ENCODE peak calls at places on chromosomes 2 and 18, in four cellular contexts. Q, D, G and B are unnamed samples.

GRCh38 chr18:77087391-77088141 is 45.0 kb downstream of the MBP start:
- DNase-seq in G (no peak), D (no peak), Q (peak), B (no peak)

GRCh38 chr2:6946722-6947121 is 29.5 kb downstream of the RNF144A start:
- DNase-seq in G (no peak), Q (peak), D (no peak), B (peak)

GRCh38 chr2:98012561-98012979 is 16.8 kb upstream of the TMEM131 start:
- DNase-seq in D (peak), G (no peak), Q (no peak), B (no peak)

GRCh38 chr2:198326431-198326830 is 522.0 kb downstream of the PLCL1 start:
- DNase-seq in G (no peak), Q (no peak), D (no peak), B (no peak)

GRCh38 chr18:12606592-12607315 is 51.2 kb downstream of the SPIRE1 start:
- DNase-seq in Q (peak), G (no peak), D (no peak), B (peak)

GRCh38 chr2:63300835-63301234 is 250.2 kb downstream of the OTX1 start:
- DNase-seq in G (peak), Q (no peak), D (no peak), B (no peak)

GRCh38 chr2:139165599-139165998 is 385.4 kb upstream of the NXPH2 start:
- DNase-seq in D (no peak), G (no peak), Q (no peak), B (no peak)

GRCh38 chr2:86189782-86190416 is 5.4 kb downstream of the IMMT start:
- DNase-seq in D (no peak), G (peak), Q (no peak), B (no peak)

GRCh38 chr2:195543902-195544894 is 112.8 kb upstream of the SLC39A10 start:
- DNase-seq in D (no peak), G (no peak), Q (peak), B (peak)

GRCh38 chr2:9655441-9656269 is 24.9 kb upstream of the YWHAQ start:
- DNase-seq in D (peak), Q (peak), G (no peak), B (peak)

GRCh38 chr2:11910971-11911370 is 164.5 kb downstream of the LPIN1 start:
- DNase-seq in D (no peak), G (no peak), Q (no peak), B (no peak)

GRCh38 chr2:239589270-239589825 is 188.5 kb upstream of the HDAC4 start:
- DNase-seq in D (no peak), G (no peak), Q (no peak), B (no peak)

GRCh38 chr18:6591491-6591890 is 138.0 kb upstream of the ARHGAP28 start:
- DNase-seq in Q (no peak), G (no peak), D (no peak), B (peak)

GRCh38 chr2:174342600-174343342 is 8.0 kb downstream of the SP9 start:
- DNase-seq in D (no peak), G (no peak), Q (peak), B (no peak)

GRCh38 chr2:151289972-151290335 is 486 bp upstream of the NMI start:
- DNase-seq in G (peak), Q (no peak), D (no peak), B (peak)

GRCh38 chr2:102841107-102841840 is 79.4 kb downstream of the TMEM182 start:
- DNase-seq in Q (peak), D (no peak), G (peak), B (peak)

GRCh38 chr2:239787651-239788050 is 237.5 kb downstream of the NDUFA10 start:
- DNase-seq in Q (no peak), G (no peak), D (no peak), B (no peak)

GRCh38 chr18:811192-812122 is 585 bp downstream of the YES1 start:
- DNase-seq in Q (peak), G (no peak), D (no peak), B (peak)

GRCh38 chr2:223633656-223634055 is 31.5 kb upstream of the SCG2 start:
- DNase-seq in G (no peak), D (no peak), Q (no peak), B (no peak)

GRCh38 chr2:8987413-8987812 is 16.1 kb downstream of the MBOAT2 start:
- DNase-seq in D (no peak), Q (no peak), G (no peak), B (peak)

GRCh38 chr2:128064353-128064752 is 26.6 kb upstream of the UGGT1 start:
- DNase-seq in D (no peak), G (no peak), Q (no peak), B (no peak)

GRCh38 chr2:170587937-170588336 is 127.2 kb upstream of the SP5 start:
- DNase-seq in Q (no peak), D (no peak), G (no peak), B (no peak)

GRCh38 chr2:144526826-144527225 is 6.9 kb upstream of the ZEB2 start:
- DNase-seq in D (no peak), G (no peak), Q (no peak), B (no peak)

GRCh38 chr2:241914542-241914941 is 45.0 kb downstream of the RTP5 start:
- DNase-seq in D (no peak), G (no peak), Q (no peak), B (no peak)

GRCh38 chr2:7037340-7038333 is 120.4 kb downstream of the RNF144A start:
- DNase-seq in G (peak), D (no peak), Q (peak), B (peak)

GRCh38 chr2:109351164-109351756 is 222.3 kb downstream of the SH3RF3 start:
- DNase-seq in G (no peak), Q (peak), D (no peak), B (peak)

GRCh38 chr18:79447703-79448367 is 52.1 kb downstream of the NFATC1 start:
- DNase-seq in G (no peak), D (no peak), Q (no peak), B (peak)

GRCh38 chr2:105929506-105929905 is 184.8 kb downstream of the NCK2 start:
- DNase-seq in G (no peak), Q (peak), D (no peak), B (no peak)

GRCh38 chr2:11985817-11986566 is 239.6 kb downstream of the LPIN1 start:
- DNase-seq in D (no peak), G (no peak), Q (no peak), B (no peak)

GRCh38 chr2:172672999-172673726 is 62.5 kb upstream of the RAPGEF4 start:
- DNase-seq in G (no peak), D (no peak), Q (peak), B (no peak)

GRCh38 chr2:56739421-56739820 is 555.6 kb downstream of the CCDC85A start:
- DNase-seq in Q (no peak), D (no peak), G (no peak), B (no peak)

GRCh38 chr2:100779908-100780202 is 40.1 kb upstream of the NPAS2 start:
- DNase-seq in G (no peak), Q (no peak), D (no peak), B (no peak)

GRCh38 chr2:147639891-147640290 is 204.9 kb upstream of the ACVR2A start:
- DNase-seq in D (peak), G (no peak), Q (no peak), B (no peak)

GRCh38 chr2:191946471-191947182 is 99.7 kb upstream of the CAVIN2 start:
- DNase-seq in G (no peak), D (no peak), Q (no peak), B (no peak)

GRCh38 chr18:34857310-34857709 is 147.2 kb downstream of the DTNA start:
- DNase-seq in D (no peak), Q (no peak), G (no peak), B (no peak)

GRCh38 chr2:2740238-2740775 is 409.2 kb upstream of the MYT1L start:
- DNase-seq in Q (no peak), G (no peak), D (no peak), B (no peak)

GRCh38 chr2:2744958-2745715 is 414.1 kb upstream of the MYT1L start:
- DNase-seq in G (no peak), Q (no peak), D (no peak), B (no peak)

GRCh38 chr2:2742745-2743144 is 411.7 kb upstream of the MYT1L start:
- DNase-seq in G (no peak), D (no peak), Q (no peak), B (no peak)

GRCh38 chr2:2746731-2747130 is 415.7 kb upstream of the MYT1L start:
- DNase-seq in Q (no peak), G (no peak), D (no peak), B (no peak)

DNA sequence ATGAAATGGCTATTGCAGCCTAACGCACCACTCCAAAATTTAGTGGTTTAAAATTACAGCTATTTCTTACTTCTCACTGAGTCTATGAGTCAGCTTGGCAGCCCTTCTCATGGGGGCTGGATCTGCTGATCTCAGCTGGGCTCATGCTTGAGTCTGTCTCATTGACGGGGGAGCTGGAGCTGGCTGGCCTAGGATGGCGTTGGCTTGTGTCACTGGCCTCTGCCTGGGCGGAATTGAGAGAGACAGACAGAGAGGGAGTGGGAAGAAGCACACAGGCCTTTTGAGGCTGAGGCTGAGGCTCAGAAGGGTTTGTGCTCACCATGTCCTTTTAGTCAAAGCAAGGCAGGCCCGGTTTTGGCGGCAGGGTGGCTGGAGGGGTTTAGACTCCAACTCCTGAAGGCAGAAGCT is 412.1 kb upstream of the MYT1L start:
- DNase-seq in G (no peak), Q (no peak), D (no peak), B (peak)
- TF ChIP-seq FOS in G (no peak), Q (no peak), D (no peak), B (no peak)

GRCh38 chr2:175817200-175817599 is 184.9 kb downstream of the LNPK start:
- DNase-seq in Q (no peak), D (no peak), G (no peak), B (no peak)

GRCh38 chr2:175815537-175815936 is 186.5 kb downstream of the LNPK start:
- DNase-seq in G (no peak), D (no peak), Q (no peak), B (peak)

GRCh38 chr2:175807031-175807873 is 194.8 kb downstream of the LNPK start:
- DNase-seq in Q (no peak), G (no peak), D (no peak), B (peak)

GRCh38 chr2:175808858-175809257 is 193.2 kb downstream of the LNPK start:
- DNase-seq in G (no peak), Q (no peak), D (no peak), B (no peak)

DNA sequence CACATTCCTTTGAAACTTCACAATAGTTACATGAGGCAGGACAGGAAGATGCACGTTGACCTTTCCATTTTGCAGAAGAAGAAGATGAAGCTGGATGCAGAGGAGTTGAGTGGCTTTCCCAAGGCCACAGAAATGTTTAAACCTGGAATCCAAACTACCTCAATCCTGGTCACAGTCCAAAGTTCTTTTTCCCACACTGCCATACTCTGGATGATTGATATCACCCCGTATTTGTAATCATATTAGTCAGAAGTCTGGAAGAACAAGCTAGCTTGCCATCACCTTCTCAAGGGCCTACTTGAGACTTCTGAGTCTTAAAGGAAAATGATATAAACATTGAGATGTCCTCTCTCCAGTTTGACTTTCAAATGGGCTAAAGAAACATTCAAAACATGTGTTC is 190.1 kb downstream of the LNPK start:
- DNase-seq in Q (no peak), D (no peak), G (no peak), B (no peak)
- TF ChIP-seq FOS in Q (no peak), D (no peak), G (no peak), B (no peak)

DNA sequence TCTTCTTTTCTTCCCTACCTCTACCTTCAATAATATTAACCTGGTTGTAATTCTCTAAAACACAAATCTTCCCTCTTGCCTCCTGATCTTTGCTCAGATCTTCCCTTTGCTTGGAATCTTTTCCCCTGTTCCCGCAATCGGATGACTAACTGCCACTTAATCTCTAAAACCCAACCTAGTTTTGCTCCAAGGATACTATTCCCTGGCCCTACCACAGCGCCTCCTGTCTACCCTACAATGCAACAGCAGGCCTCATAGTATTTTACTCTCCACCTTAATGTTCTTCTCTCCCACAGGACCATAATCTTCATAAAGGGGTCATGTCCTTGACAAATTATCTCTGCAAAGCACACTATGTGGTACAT is 246.8 kb upstream of the TNP1 start:
- DNase-seq in D (no peak), G (peak), Q (no peak), B (peak)
- TF ChIP-seq FOS in D (no peak), G (no peak), Q (no peak), B (no peak)

GRCh38 chr2:168571061-168571460 is 115.0 kb downstream of the CERS6 start:
- DNase-seq in Q (peak), G (no peak), D (no peak), B (peak)

GRCh38 chr2:168566974-168567650 is 111.0 kb downstream of the CERS6 start:
- DNase-seq in D (no peak), G (no peak), Q (no peak), B (no peak)

GRCh38 chr2:168567840-168568239 is 111.8 kb downstream of the CERS6 start:
- DNase-seq in Q (no peak), D (no peak), G (no peak), B (no peak)

GRCh38 chr2:168565512-168565911 is 109.4 kb downstream of the CERS6 start:
- DNase-seq in Q (no peak), G (no peak), D (no peak), B (no peak)

GRCh38 chr2:168568476-168569227 is 112.6 kb downstream of the CERS6 start:
- DNase-seq in D (no peak), G (no peak), Q (no peak), B (peak)
- TF ChIP-seq FOS in D (no peak), G (no peak), Q (no peak), B (no peak)

DNA sequence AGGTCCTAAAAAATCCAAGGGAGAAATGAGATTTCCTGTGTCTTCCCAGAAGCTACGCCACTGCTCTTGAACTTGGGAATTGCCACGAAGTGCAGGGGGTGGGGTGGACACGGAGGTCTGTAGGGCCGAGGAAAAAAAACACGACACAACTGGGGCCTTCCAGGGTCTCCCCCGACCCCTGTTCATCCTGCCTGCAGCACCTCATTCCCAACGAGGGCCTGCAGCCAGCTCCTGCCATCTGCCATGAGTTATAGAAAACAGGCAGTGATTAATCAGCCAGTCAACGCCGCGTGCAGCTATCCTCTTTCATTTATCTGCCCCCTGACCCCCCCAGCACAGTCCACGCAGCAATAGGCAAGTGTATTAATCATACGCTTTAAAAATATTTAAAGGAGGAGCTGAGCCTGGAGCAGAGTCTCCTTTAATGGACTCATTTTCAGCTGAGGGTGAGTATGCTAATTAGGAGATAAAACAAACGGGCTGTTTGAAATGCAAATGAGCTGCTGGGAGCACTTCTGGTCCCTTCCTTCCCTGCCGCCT is 209.9 kb downstream of the TFCP2L1 start:
- DNase-seq in D (peak), G (peak), Q (peak), B (peak)
- TF ChIP-seq FOS in D (no peak), G (no peak), Q (peak), B (no peak)

GRCh38 chr2:96240341-96241038 is 25.3 kb downstream of the TMEM127 start:
- DNase-seq in D (no peak), Q (no peak), G (no peak), B (no peak)
- TF ChIP-seq FOS in D (no peak), Q (no peak), G (no peak), B (no peak)

GRCh38 chr2:84830095-84830494 is 50.8 kb downstream of the TRABD2A start:
- DNase-seq in D (no peak), Q (no peak), G (peak), B (no peak)
- TF ChIP-seq FOS in D (no peak), Q (no peak), G (no peak), B (no peak)

GRCh38 chr2:96089356-96090180 is 26.8 kb downstream of the ADRA2B start:
- DNase-seq in G (no peak), D (no peak), Q (no peak), B (no peak)
- TF ChIP-seq FOS in G (no peak), D (no peak), Q (no peak), B (no peak)

GRCh38 chr2:853203-853870 is 97.3 kb upstream of the SNTG2 start:
- DNase-seq in D (no peak), Q (no peak), G (no peak), B (no peak)

GRCh38 chr2:851680-852079 is 99.0 kb upstream of the SNTG2 start:
- DNase-seq in Q (no peak), G (no peak), D (no peak), B (no peak)

GRCh38 chr2:850429-850828 is 100.2 kb upstream of the SNTG2 start:
- DNase-seq in D (no peak), Q (no peak), G (peak), B (no peak)

GRCh38 chr2:852168-852567 is 98.5 kb upstream of the SNTG2 start:
- DNase-seq in D (no peak), G (no peak), Q (no peak), B (no peak)

GRCh38 chr2:851078-851477 is 99.6 kb upstream of the SNTG2 start:
- DNase-seq in D (no peak), Q (no peak), G (no peak), B (no peak)
- TF ChIP-seq FOS in D (no peak), Q (no peak), G (no peak), B (no peak)

DNA sequence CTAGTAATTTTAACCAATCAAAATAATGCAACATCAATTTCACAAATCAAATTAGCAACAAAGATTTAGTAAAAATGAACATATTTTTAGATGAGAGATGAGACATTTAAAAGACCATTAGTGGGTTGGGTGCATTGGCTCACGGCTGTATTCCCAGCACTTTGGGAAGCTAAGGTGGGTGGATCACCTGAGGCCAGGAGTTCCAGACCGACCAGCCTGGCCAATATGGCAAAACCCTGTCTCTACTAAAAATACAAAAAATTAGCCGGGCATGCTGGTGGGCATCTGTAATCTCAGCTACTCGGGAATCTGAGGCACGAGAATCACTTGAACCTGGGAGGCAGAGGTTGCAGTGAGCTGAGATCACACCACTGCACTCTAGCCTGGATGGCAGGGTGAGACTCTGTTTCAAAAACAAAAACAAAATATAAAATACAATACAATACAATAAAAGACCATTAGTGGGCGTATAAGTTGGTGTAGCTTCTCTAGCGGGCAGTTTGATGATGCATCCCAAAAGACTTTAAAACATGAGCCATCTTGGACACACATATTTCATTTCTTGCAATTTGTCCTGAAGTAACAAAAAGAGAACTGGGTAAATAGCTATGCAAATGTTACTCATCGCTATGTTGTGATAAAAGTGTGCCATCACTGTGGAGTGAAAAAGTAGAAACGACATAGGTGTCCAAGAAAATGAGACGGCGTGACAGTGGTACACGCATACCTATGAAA is 101.8 kb downstream of the COL6A3 start:
- DNase-seq in Q (no peak), D (no peak), G (no peak), B (no peak)
- TF ChIP-seq FOS in Q (no peak), D (no peak), G (no peak), B (no peak)